ENCODE peak calls at places on chromosomes 6 and 20, in five cellular contexts. E, G, S, X and Q are unnamed samples.

GRCh38 chr6:33787954-33788693 is 806 bp downstream of the LEMD2 start:
- DNase-seq in S (peak; percentile 96), E (peak; percentile 75), X (no peak), G (peak; percentile 76), Q (no peak)

GRCh38 chr20:25584905-25585704 is at the start of gene NINL:
- DNase-seq in E (peak; percentile 66), S (peak; percentile 87), G (peak; percentile 55), X (no peak), Q (no peak)

GRCh38 chr20:25399038-25399430 is 8.4 kb upstream of the ABHD12 start:
- DNase-seq in S (no peak), E (peak; percentile 36), G (peak; percentile 41), X (no peak), Q (no peak)

GRCh38 chr6:44430322-44430721 is 42.8 kb downstream of the CDC5L start:
- DNase-seq in X (no peak), S (no peak), G (no peak), E (no peak), Q (no peak)

GRCh38 chr20:22511943-22512910 is 72.1 kb downstream of the FOXA2 start:
- DNase-seq in E (no peak), S (no peak), X (no peak), G (no peak), Q (peak; percentile 32)

GRCh38 chr6:22575190-22575589 is 5.8 kb downstream of the HDGFL1 start:
- DNase-seq in X (no peak), G (no peak), S (no peak), E (no peak), Q (no peak)

GRCh38 chr6:92459606-92460005 is 959.8 kb downstream of the EPHA7 start:
- DNase-seq in S (no peak), G (no peak), X (no peak), E (no peak), Q (no peak)

GRCh38 chr20:50308166-50308512 is 117.5 kb downstream of the CEBPB start:
- DNase-seq in E (no peak), G (no peak), S (no peak), X (no peak), Q (no peak)

GRCh38 chr6:72653032-72653431 is 31.2 kb downstream of the KCNQ5 start:
- DNase-seq in S (no peak), E (no peak), X (no peak), G (no peak), Q (no peak)

GRCh38 chr20:17189976-17190710 is 36.7 kb upstream of the PCSK2 start:
- DNase-seq in E (no peak), S (no peak), X (no peak), G (no peak), Q (no peak)

GRCh38 chr6:146913842-146914562 is 290.2 kb upstream of the STXBP5 start:
- DNase-seq in G (peak; percentile 45), S (peak; percentile 87), E (peak; percentile 72), X (peak; percentile 53), Q (no peak)

GRCh38 chr20:40771848-40772247 is 82.8 kb upstream of the MAFB start:
- DNase-seq in G (no peak), E (no peak), S (no peak), X (no peak), Q (peak; percentile 40)

GRCh38 chr20:54555150-54555549 is 79.8 kb downstream of the DOK5 start:
- DNase-seq in X (no peak), G (no peak), E (no peak), S (no peak), Q (no peak)

GRCh38 chr20:54554006-54554405 is 78.6 kb downstream of the DOK5 start:
- DNase-seq in S (no peak), X (no peak), E (no peak), G (no peak), Q (no peak)

GRCh38 chr20:54545959-54546358 is 70.6 kb downstream of the DOK5 start:
- DNase-seq in E (no peak), X (no peak), G (no peak), S (no peak), Q (no peak)

GRCh38 chr20:54550776-54551396 is 75.5 kb downstream of the DOK5 start:
- DNase-seq in G (no peak), S (no peak), X (no peak), E (no peak), Q (no peak)

DNA sequence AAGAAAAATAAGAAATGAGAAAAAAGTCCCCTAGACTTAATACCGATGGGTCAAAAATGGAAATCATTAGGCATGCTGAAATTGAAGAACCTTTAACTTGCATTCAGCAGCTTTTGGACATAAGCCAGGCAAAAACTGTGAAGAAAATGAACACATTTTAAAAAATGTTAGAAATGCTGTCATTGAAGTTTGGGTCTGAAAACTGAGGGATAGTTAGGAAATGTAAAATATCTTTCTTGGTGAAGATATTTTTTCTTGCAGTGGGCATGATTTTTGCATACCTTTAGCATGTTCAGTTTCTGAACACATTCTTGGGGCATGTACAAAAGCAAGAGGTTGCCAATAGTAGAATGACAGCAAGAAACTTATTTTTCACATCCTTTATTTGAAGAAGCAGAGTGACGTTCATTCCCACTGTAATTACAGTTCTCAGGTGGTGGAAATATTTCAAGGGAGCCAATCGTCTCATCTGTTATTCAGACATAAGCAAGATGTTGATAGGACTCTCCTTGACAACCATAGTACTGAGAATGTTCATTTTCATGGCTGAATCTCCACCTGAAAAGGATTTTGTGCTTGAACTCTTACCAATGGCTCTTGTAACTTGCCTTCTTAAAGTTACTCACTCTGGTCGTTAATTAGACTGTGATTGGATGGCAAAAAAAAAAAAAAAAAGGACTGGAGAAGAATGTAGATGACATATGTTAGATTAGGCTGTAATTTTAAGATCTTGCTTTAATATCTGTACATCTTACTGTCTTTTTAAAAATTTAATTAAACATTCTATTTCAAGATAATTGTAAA is 74.3 kb downstream of the DOK5 start:
- DNase-seq in E (no peak), G (no peak), S (no peak), X (no peak), Q (no peak)
- TF ChIP-seq CTCF in E (no peak), G (no peak), S (no peak), X (no peak), Q (no peak)

GRCh38 chr6:37569317-37569716 is 69.6 kb upstream of the CCDC167 start:
- DNase-seq in E (no peak), S (no peak), X (no peak), G (no peak), Q (no peak)
- TF ChIP-seq POLR2A in E (no peak), S (no peak), X (no peak), G (no peak), Q (no peak)

DNA sequence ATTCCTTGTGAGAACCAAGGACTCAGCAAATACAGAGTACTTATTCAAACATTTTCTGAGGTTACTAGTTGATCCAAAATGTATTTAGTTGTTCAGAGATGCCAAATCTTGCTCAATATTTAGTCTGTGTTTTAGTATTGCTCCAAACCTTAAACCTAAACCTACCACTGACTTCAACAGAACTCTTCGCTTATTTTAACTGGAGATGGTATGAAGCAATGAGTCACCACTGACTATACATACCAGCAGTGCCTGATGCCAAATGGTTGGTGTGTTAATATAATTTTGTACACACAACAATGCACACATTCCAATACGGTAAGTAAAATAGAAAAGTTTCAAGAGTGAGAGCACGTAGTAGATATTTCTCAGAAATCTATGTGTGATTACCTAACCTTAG is 1.9 kb upstream of the SPTLC3 start:
- DNase-seq in X (no peak), E (no peak), S (no peak), G (no peak), Q (no peak)
- H3K4me3 ChIP-seq in X (no peak overlapping the region), E (no peak overlapping the region), S (no peak overlapping the region), G (no peak overlapping the region), Q (no peak overlapping the region)

DNA sequence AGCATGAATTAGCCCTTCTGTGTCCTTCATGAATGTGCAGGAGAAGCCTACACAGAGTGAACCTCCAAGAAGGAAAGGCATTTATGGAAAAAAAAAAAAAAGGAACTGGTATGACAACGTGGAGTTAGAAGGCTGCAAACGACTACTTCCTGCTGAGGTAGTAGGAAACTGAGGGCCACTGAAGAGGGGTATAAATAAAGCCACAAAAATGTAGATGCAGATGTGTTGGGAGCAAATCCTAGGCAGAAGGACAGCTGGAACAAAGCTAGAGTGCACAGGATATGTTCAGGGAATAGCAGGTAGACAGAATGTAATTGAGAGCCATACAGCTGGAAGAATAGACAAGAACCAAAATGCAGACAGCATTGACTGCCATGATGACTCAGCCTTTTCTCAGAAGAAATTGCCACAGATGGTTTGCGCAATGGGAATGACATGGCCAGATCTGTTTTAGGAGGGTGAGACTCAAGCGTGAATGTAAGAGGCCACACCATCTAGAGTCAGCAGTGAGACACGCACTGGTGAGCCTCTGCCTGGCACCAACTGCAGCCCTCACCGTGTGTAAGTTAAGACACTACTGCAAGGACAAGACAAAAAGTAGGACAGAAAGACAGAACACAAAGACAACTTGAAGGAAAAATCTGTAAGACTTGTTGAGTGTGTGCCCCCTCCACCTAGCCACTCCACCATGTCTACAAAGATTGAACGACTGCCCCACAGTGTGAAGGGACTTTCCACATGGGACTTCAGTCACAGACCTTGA is 79.8 kb downstream of the KIF13A start:
- DNase-seq in X (no peak), S (peak; percentile 94), E (peak; percentile 85), G (peak; percentile 80), Q (peak; percentile 97)
- TF ChIP-seq CTCF in X (no peak), S (no peak), E (peak; percentile 49), G (no peak), Q (no peak)

GRCh38 chr20:8480597-8480996 is 348.5 kb downstream of the PLCB1 start:
- DNase-seq in X (no peak), G (no peak), S (no peak), E (no peak), Q (no peak)
- TF ChIP-seq POLR2A in X (no peak), G (no peak), S (no peak), E (no peak), Q (no peak)

DNA sequence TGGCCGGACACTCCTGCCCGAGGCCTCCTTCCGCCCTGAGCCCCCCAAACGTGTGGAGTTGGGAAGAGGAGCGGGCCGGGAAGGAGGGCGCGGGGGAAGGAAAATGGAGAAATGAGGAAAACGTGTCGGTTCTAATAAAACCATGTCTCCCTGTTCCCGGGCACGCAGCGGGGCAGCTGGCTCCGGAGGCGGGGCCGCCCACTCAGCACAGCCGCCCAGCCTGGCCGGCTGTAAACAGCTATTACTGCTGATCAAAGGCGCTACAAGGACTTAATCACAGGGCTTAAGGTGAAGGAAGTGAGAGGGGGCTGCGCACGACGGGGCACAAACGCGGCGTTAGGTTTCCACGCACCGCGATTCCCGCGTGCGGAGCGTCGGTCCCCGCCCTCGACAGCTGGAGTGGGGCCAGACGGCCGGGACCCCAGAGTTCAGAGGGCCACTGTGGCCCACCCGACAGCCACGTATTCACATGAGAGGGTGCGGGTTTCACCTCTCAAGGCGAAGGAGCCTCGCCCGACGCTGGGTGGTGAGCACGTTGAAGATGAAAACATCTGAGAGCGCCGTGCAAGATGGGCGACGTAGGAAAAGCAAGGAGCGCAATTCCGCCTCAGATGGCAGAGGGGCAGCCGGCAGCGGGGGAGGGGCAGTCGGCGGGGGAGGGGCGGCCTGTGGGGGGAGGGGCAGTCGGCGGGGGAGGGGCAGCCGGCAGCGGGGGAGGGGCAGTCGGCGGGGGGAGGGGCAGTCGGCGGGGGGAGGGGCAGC is 114.1 kb downstream of the DLL1 start:
- DNase-seq in X (peak; percentile 49), S (peak; percentile 71), G (peak; percentile 13), E (no peak), Q (peak; percentile 83)
- H3K4me3 ChIP-seq in X (peak overlapping the region; percentile 57), S (no peak overlapping the region), G (peak overlapping the region; percentile 12), E (no peak overlapping the region), Q (peak overlapping the region; percentile 16)